ENCODE peak calls at places on chromosomes 16 and 17, in five cellular contexts. J, Z, B, W and L are unnamed samples.

GRCh38 chr16:65657556-65657955 is 535.7 kb upstream of the CDH11 start:
- DNase-seq in J (no peak), Z (no peak), B (peak), W (no peak), L (no peak)

GRCh38 chr16:4505356-4506153 is 29.4 kb downstream of the HMOX2 start:
- DNase-seq in J (no peak), Z (peak), B (no peak), W (no peak), L (peak)

GRCh38 chr17:63041722-63042121 is 75.7 kb downstream of the TANC2 start:
- DNase-seq in J (no peak), Z (no peak), B (no peak), W (no peak), L (no peak)

GRCh38 chr17:15470536-15470935 is 3.1 kb upstream of the CDRT4 start:
- DNase-seq in J (no peak), Z (no peak), B (no peak), W (no peak), L (no peak)

GRCh38 chr16:58366247-58367031 is 25.8 kb upstream of the GINS3 start:
- DNase-seq in J (no peak), Z (no peak), B (peak), W (no peak), L (no peak)

GRCh38 chr16:2468725-2469398 is 2.2 kb upstream of the NTN3 start:
- DNase-seq in J (no peak), Z (no peak), B (no peak), W (no peak), L (peak)

GRCh38 chr17:39699818-39700147 is at the start of gene ERBB2:
- DNase-seq in J (peak), Z (no peak), B (peak), W (peak), L (no peak)

GRCh38 chr17:28901866-28902818 is 737 bp downstream of the DHRS13 start:
- DNase-seq in J (peak), Z (peak), B (no peak), W (no peak), L (peak)

GRCh38 chr16:14958323-14958600 is 16.6 kb upstream of the PDXDC1 start:
- DNase-seq in J (no peak), Z (no peak), B (no peak), W (no peak), L (no peak)

GRCh38 chr17:70390059-70390458 is 220.7 kb downstream of the KCNJ2 start:
- DNase-seq in J (no peak), Z (no peak), B (no peak), W (no peak), L (no peak)

GRCh38 chr17:37067555-37068111 is 118.9 kb downstream of the AATF start:
- DNase-seq in J (no peak), Z (no peak), B (peak), W (peak), L (no peak)

GRCh38 chr16:78811247-78811646 is 711.8 kb downstream of the WWOX start:
- DNase-seq in J (no peak), Z (no peak), B (no peak), W (no peak), L (no peak)

GRCh38 chr17:13941781-13942180 is 127.5 kb upstream of the COX10 start:
- DNase-seq in J (no peak), Z (no peak), B (no peak), W (no peak), L (no peak)

GRCh38 chr16:84765606-84766580 is 53.9 kb upstream of the CRISPLD2 start:
- DNase-seq in J (no peak), Z (no peak), B (no peak), W (no peak), L (no peak)

GRCh38 chr16:70416748-70417616 is 21.9 kb downstream of the ST3GAL2 start:
- DNase-seq in J (no peak), Z (peak), B (no peak), W (no peak), L (peak)

GRCh38 chr17:35799942-35800341 is 4.5 kb upstream of the MMP28 start:
- DNase-seq in J (peak), Z (no peak), B (no peak), W (no peak), L (no peak)

GRCh38 chr16:55116165-55116894 is 185.7 kb downstream of the IRX5 start:
- DNase-seq in J (no peak), Z (no peak), B (no peak), W (peak), L (no peak)

GRCh38 chr17:12859520-12859919 is 70.2 kb downstream of the ARHGAP44 start:
- DNase-seq in J (no peak), Z (no peak), B (peak), W (no peak), L (peak)

GRCh38 chr16:26204138-26204537 is 512.4 kb downstream of the HS3ST4 start:
- DNase-seq in J (no peak), Z (no peak), B (no peak), W (no peak), L (no peak)

GRCh38 chr17:78324391-78325075 is 35.3 kb downstream of the SOCS3 start:
- DNase-seq in J (no peak), Z (no peak), B (peak), W (peak), L (peak)

GRCh38 chr16:46775214-46775613 is 27.1 kb upstream of the MYLK3 start:
- DNase-seq in J (no peak), Z (no peak), B (no peak), W (no peak), L (no peak)

GRCh38 chr17:54996441-54996840 is 27.9 kb downstream of the STXBP4 start:
- DNase-seq in J (no peak), Z (no peak), B (no peak), W (no peak), L (no peak)

GRCh38 chr17:27236710-27237315 is 57.1 kb upstream of the WSB1 start:
- DNase-seq in J (no peak), Z (peak), B (peak), W (no peak), L (peak)

DNA sequence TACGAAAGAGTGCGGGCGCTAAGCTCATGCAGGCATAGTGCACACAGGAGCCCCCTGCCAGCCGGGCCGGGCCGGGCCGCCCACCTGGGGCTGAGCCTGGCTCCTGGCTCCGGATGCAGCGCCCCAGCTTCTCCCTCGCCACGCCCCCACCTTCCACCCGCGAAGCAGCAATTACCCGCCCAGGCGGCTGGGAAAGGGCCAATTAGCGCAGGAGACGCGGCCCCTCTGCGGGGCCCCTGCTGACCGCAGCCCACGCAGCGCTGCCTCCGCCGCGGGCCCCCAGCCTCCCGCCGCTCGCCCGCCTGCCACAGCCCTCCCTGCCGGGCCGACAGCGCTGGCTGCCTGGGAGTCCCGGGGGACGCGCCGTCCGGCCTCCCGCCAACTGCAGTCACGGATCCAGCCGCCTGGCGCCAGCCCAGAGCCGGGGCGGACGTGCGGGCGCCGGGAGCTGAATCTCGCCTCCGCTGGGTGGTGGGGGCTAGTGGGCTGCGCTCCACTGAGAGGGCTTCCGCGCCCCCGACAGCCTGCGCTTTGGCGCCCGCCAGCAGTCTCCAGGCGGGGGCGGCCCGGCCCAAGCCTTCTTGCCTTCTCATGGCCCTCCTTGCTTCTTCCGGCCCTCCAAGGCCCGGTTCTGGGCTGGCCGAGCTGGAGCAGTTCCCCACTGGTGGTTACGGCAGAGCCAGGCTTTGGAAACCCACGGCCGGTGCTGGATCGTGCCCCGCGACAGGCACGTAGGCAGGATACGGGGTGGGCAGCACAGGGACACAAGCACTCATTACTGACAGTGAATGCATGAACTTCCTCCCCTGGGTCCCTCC is 14.9 kb upstream of the CBFB start:
- DNase-seq in J (peak), Z (peak), B (peak), W (no peak), L (peak)
- TF ChIP-seq CTCF in J (peak), Z (peak), B (no peak), W (peak), L (no peak)

DNA sequence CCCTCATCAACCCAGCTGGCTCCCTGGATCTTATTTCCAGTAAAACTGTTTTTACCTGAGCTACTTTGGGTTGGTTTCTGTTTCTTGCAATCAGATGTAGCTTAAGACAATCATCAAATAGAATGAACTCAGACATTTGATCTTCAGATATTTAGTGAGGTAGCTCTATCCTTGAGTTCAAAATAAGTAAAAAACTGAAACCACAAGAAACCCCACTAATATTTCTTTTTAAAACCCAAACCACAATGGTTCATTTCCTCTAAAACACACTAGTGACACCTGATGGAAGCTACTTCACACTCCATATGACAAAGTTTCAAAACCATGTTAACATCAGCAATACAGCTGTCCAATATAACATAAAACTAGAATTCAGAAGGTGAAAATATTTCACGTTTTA is 37.8 kb downstream of the CACNG1 start:
- DNase-seq in J (no peak), Z (peak), B (no peak), W (no peak), L (peak)
- TF ChIP-seq CTCF in J (no peak), Z (peak), B (no peak), W (no peak), L (no peak)

GRCh38 chr17:17437893-17438292 is 38.9 kb upstream of the MED9 start:
- DNase-seq in J (no peak), Z (no peak), B (no peak), W (no peak), L (no peak)

GRCh38 chr17:17437461-17437860 is 39.3 kb upstream of the MED9 start:
- DNase-seq in J (no peak), Z (no peak), B (no peak), W (no peak), L (no peak)

GRCh38 chr17:17433260-17433659 is 43.5 kb upstream of the MED9 start:
- DNase-seq in J (peak), Z (no peak), B (peak), W (no peak), L (no peak)

GRCh38 chr17:17434477-17434876 is 42.3 kb upstream of the MED9 start:
- DNase-seq in J (no peak), Z (no peak), B (no peak), W (no peak), L (no peak)

DNA sequence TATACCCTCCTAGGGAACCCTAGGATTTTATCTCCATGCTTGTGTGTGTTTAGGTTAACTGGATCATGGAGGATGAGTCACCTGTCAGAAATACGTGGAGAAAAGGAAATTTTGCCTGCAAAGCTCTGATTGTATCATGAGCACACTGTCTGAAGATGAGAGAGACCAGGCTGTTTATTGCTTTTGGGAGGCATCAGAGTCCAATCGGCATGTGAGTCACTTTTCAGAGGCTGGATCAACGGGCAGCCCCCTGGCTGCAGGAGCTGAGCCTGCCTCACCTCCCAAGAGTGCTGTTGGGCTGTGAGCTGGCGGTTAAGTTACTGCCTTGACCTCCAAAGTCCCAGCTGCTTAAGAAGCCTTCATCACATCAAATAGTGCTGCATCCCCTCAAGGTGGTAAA is 41.5 kb upstream of the MED9 start:
- DNase-seq in J (no peak), Z (no peak), B (peak), W (peak), L (no peak)
- TF ChIP-seq CTCF in J (no peak), Z (no peak), B (peak), W (peak), L (no peak)

GRCh38 chr16:715448-716249 is 731 bp downstream of the METRN start:
- DNase-seq in J (peak), Z (no peak), B (no peak), W (no peak), L (peak)
- TF ChIP-seq CTCF in J (no peak), Z (no peak), B (no peak), W (no peak), L (peak)

GRCh38 chr17:74450231-74450630 is 16.2 kb upstream of the CD300A start:
- DNase-seq in J (no peak), Z (no peak), B (no peak), W (no peak), L (no peak)
- TF ChIP-seq CTCF in J (no peak), Z (no peak), B (no peak), W (no peak), L (no peak)

DNA sequence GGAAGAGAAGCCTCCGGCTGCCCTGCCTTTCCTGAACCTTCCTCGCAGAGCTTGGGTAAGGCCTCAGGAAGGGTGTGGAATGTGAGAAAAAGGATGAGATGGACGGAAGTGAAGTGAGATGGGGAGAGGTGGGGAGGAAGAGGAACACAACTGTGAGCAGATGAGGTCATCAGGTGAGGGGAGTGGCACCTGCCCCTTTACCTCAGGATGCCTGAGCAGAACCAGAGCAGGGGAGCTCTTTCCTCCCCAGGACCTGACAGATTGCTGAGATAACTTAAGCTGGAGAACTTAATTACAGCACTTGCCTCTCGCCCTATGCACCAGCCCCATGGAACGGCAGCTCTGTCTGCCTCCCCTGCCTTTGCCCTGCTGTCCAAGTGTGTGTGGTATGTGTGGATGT is 29.8 kb downstream of the TMEM132E start:
- DNase-seq in J (no peak), Z (no peak), B (no peak), W (no peak), L (no peak)
- TF ChIP-seq CTCF in J (no peak), Z (no peak), B (no peak), W (no peak), L (no peak)

GRCh38 chr17:32331243-32332040 is 10.5 kb downstream of the C17orf75 start:
- DNase-seq in J (no peak), Z (no peak), B (no peak), W (no peak), L (no peak)

GRCh38 chr17:32335046-32335445 is 6.9 kb downstream of the C17orf75 start:
- DNase-seq in J (no peak), Z (no peak), B (no peak), W (no peak), L (no peak)

GRCh38 chr17:32330142-32330541 is 11.8 kb downstream of the C17orf75 start:
- DNase-seq in J (no peak), Z (no peak), B (no peak), W (no peak), L (no peak)

GRCh38 chr17:32333187-32333586 is 8.8 kb downstream of the C17orf75 start:
- DNase-seq in J (no peak), Z (no peak), B (no peak), W (no peak), L (no peak)

DNA sequence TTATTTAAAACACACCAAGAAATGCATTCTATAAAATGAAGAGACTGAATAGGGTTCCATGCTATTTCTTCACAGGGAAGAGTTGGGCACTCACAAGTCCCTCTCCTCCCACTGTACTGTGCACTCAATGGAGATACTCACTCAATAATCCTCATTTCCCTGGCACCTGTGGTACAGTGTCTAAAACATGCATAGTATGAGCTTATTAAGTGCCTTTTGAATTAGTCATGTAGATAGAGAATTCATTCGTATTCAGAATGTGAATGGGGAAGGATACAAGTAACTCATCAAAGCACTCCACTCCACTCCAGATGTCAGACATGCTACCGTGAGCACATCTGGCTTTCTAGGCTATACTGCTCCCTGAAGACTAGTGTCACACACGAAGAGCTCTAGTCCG is 6.3 kb downstream of the C17orf75 start:
- DNase-seq in J (no peak), Z (no peak), B (peak), W (peak), L (no peak)
- TF ChIP-seq CTCF in J (no peak), Z (no peak), B (no peak), W (no peak), L (no peak)

DNA sequence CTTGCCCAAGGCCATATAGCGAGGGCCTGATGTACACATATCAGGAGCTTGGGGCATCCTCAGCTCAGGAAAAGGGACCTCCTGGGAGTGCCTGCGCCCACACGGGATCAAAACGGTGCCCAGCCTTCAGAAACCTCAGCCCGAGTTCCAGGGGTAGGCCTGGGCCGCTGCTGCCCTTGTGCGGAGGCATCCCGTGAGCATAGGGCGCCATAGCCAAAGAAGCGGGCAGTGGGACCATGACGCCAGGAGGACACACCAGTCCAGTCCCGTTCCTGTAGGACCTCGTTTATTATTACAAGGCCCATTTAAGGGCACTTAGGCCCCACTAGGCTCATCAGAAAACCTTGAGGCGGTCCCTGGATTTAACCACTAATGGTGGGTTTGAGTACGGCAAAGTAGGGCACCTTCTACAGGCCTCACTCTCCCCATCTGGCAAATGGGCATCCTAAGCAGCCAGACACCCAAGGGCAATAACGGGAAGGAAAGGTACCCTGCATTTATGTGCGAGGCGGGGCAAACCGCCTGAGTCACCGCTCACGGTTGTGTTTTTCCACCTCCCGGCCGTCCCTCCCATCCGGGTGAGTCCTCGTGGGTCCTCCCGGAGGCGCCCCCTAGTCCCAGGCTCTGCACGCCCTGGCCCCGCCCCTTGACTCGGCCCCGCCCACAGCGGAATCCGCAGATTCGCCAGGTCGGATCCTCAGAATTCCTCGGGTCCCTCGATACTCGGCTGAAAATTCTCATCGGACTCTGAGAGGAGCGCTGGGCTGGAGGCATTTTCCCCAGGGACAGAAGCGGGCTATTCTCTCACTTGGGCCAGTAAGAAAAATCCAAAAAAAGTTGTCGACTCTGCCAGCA is 726 bp upstream of the SETD1A start:
- DNase-seq in J (peak), Z (peak), B (peak), W (no peak), L (peak)
- TF ChIP-seq CTCF in J (peak), Z (peak), B (peak), W (peak), L (no peak)